ENCODE peak calls at places on chromosomes 4 and X, in four cellular contexts. K is ovary, X is cardiac fibroblast, N is esophagus squamous epithelium. V is an unnamed sample.

GRCh38 chr4:73701116-73701515 is 39.3 kb upstream of the CXCL8 start:
- DNase-seq in K (no peak), X (peak; percentile 74), N (no peak), V (no peak)

GRCh38 chr4:140163029-140163810 is 9.2 kb upstream of the MAML3 start:
- DNase-seq in K (peak; percentile 72), X (peak; percentile 78), N (no peak), V (no peak)

GRCh38 chr4:143653031-143653430 is 47.4 kb downstream of the FREM3 start:
- DNase-seq in K (no peak), X (peak; percentile 59), N (no peak), V (no peak)

GRCh38 chrX:15336023-15336413 is 695 bp upstream of the PIGA start:
- DNase-seq in K (peak; percentile 29), X (peak; percentile 77), N (no peak), V (no peak)

GRCh38 chrX:152231106-152231505 is 92.7 kb upstream of the MAGEA10 start:
- DNase-seq in K (no peak), X (no peak), N (no peak), V (no peak)

GRCh38 chrX:2485460-2485753 is 15.4 kb downstream of the DHRSX start:
- DNase-seq in K (no peak), X (no peak), N (no peak), V (no peak)

GRCh38 chr4:156578713-156579112 is 392.9 kb downstream of the PDGFC start:
- DNase-seq in K (no peak), X (no peak), N (no peak), V (no peak)

GRCh38 chrX:48897157-48897620 is 379 bp downstream of the TIMM17B start:
- DNase-seq in K (peak; percentile 87), X (peak; percentile 74), N (no peak), V (peak; percentile 84)

GRCh38 chr4:103498161-103499070 is 221.4 kb downstream of the TACR3 start:
- DNase-seq in K (no peak), X (peak; percentile 26), N (no peak), V (no peak)

GRCh38 chr4:38774181-38774580 is 8.6 kb downstream of the TLR10 start:
- DNase-seq in K (no peak), X (peak; percentile 56), N (no peak), V (no peak)

GRCh38 chr4:134722306-134722705 is 520.7 kb upstream of the PABPC4L start:
- DNase-seq in K (no peak), X (no peak), N (no peak), V (no peak)

GRCh38 chrX:15404712-15405111 is 20.5 kb upstream of the VEGFD start:
- DNase-seq in K (peak; percentile 66), X (peak; percentile 74), N (no peak), V (peak; percentile 40)

GRCh38 chrX:46727445-46727844 is 31.5 kb downstream of the SLC9A7 start:
- DNase-seq in K (no peak), X (peak; percentile 79), N (no peak), V (no peak)

GRCh38 chr4:31039382-31039781 is 319.2 kb downstream of the PCDH7 start:
- DNase-seq in K (no peak), X (no peak), N (no peak), V (no peak)

GRCh38 chr4:156686120-156686519 is 285.5 kb downstream of the PDGFC start:
- DNase-seq in K (no peak), X (peak; percentile 77), N (no peak), V (no peak)

GRCh38 chr4:83753260-83753659 is 217.4 kb downstream of the GPAT3 start:
- DNase-seq in K (no peak), X (no peak), N (no peak), V (no peak)

GRCh38 chr4:181822005-181822375 is 421.2 kb upstream of the TENM3 start:
- DNase-seq in K (no peak), X (no peak), N (no peak), V (peak; percentile 25)

GRCh38 chrX:12327836-12328235 is 189.6 kb downstream of the FRMPD4 start:
- DNase-seq in K (no peak), X (peak; percentile 45), N (no peak), V (no peak)

GRCh38 chrX:48064261-48064660 is 7.2 kb downstream of the ZNF630 start:
- DNase-seq in K (no peak), X (no peak), N (no peak), V (no peak)

GRCh38 chr4:143421609-143422008 is 84.9 kb downstream of the GAB1 start:
- DNase-seq in K (no peak), X (no peak), N (no peak), V (no peak)

GRCh38 chr4:15231265-15232091 is 196.4 kb upstream of the C1QTNF7 start:
- DNase-seq in K (peak; percentile 92), X (peak; percentile 93), N (no peak), V (peak; percentile 77)

GRCh38 chrX:83446355-83446754 is 61.7 kb upstream of the POU3F4 start:
- DNase-seq in K (no peak), X (no peak), N (no peak), V (no peak)

GRCh38 chr4:122005064-122005755 is 53.4 kb upstream of the TRPC3 start:
- DNase-seq in K (no peak), X (peak; percentile 40), N (no peak), V (no peak)

GRCh38 chr4:186169333-186169941 is 21.9 kb upstream of the CYP4V2 start:
- DNase-seq in K (no peak), X (no peak), N (no peak), V (no peak)

GRCh38 chr4:22190855-22191254 is 242.3 kb upstream of the KCNIP4 start:
- DNase-seq in K (no peak), X (peak; percentile 67), N (no peak), V (no peak)

GRCh38 chr4:67934628-67935027 is 28.7 kb downstream of the TMPRSS11A start:
- DNase-seq in K (no peak), X (no peak), N (no peak), V (no peak)

GRCh38 chr4:7367894-7368293 is 66.8 kb downstream of the PSAPL1 start:
- DNase-seq in K (no peak), X (no peak), N (no peak), V (no peak)

GRCh38 chr4:88729146-88729755 is 31.6 kb upstream of the NAP1L5 start:
- DNase-seq in K (no peak), X (no peak), N (no peak), V (no peak)

GRCh38 chr4:183242291-183242690 is 77.8 kb downstream of the CLDN22 start:
- DNase-seq in K (no peak), X (no peak), N (no peak), V (no peak)

GRCh38 chr4:110270492-110271197 is 72.2 kb upstream of the ELOVL6 start:
- DNase-seq in K (no peak), X (peak; percentile 76), N (no peak), V (no peak)

GRCh38 chr4:39648827-39649558 is 10.3 kb upstream of the SMIM14 start:
- DNase-seq in K (no peak), X (no peak), N (no peak), V (peak; percentile 17)

GRCh38 chrX:31057691-31058090 is 14.2 kb downstream of the FTHL17 start:
- DNase-seq in K (no peak), X (no peak), N (no peak), V (no peak)

GRCh38 chr4:81913427-81913878 is 441.7 kb upstream of the RASGEF1B start:
- DNase-seq in K (peak; percentile 14), X (peak; percentile 16), N (no peak), V (peak; percentile 75)

GRCh38 chrX:8067754-8068469 is 103.2 kb downstream of the VCX2 start:
- DNase-seq in K (no peak), X (no peak), N (no peak), V (no peak)

GRCh38 chrX:112058255-112058654 is 24.3 kb downstream of the TRPC5 start:
- DNase-seq in K (no peak), X (peak; percentile 0), N (no peak), V (no peak)

GRCh38 chrX:21926116-21926515 is 14.4 kb upstream of the SMS start:
- DNase-seq in K (no peak), X (peak; percentile 76), N (no peak), V (no peak)

GRCh38 chrX:138964501-138964900 is 253.0 kb upstream of the FGF13 start:
- DNase-seq in K (no peak), X (no peak), N (no peak), V (no peak)
- TF ChIP-seq CTCF in K (no peak), X (no peak), N (no peak), V (no peak)

DNA sequence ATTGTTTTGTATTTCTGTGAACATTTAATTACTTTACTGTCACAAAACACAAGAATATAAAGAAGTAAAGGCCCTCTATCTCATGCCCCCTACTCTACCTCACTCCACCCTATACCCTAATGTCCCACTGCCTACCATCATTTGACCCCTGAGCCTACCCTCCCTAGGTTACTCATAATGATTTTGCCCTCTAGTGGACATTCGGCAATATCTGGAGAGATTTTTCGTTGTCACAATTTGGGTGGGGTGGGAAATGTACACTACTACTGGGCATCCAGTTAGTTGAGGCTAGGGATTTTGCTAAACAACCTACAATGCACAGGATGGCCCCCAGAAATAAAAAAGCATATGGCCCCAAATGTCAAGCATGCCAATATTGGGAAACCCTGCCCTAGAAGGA is 10.2 kb downstream of the TEX13A start:
- DNase-seq in K (no peak), X (no peak), N (no peak), V (no peak)
- TF ChIP-seq CTCF in K (no peak), X (no peak), N (no peak), V (no peak)

DNA sequence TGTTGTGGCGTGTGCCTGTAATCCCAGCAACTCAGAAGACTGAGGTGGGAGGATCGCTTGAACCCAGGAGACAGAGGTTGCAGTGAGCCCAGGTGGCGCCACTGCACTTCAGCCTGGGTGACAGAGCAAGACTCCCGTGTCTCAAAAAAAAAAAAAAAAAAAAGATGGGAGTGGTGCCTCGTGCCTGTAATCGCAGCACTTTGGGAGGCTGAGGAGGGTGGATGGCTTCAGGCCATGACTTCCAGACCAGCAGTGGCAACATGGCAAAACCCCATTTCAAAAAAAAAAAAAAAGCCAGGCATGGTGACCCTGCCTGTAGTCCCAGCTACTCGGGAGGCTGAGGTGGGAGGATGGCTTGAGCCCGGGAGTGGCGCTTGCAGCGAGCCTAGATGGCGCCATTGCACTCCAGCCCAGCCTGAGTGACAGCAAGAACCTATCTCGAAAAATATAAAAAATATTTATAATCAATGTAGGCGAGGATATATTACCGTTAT is 27.0 kb downstream of the EIF2S3 start:
- DNase-seq in K (peak; percentile 56), X (peak; percentile 72), N (no peak), V (peak; percentile 72)
- TF ChIP-seq CTCF in K (no peak), X (peak; percentile 47), N (no peak), V (peak; percentile 59)

GRCh38 chrX:115949900-115950822 is 220.4 kb upstream of the AGTR2 start:
- DNase-seq in K (peak; percentile 41), X (no peak), N (no peak), V (peak; percentile 56)

GRCh38 chrX:115957862-115958490 is 212.6 kb upstream of the AGTR2 start:
- DNase-seq in K (no peak), X (no peak), N (no peak), V (peak; percentile 40)

GRCh38 chrX:115948018-115948923 is 222.3 kb upstream of the AGTR2 start:
- DNase-seq in K (no peak), X (no peak), N (no peak), V (peak; percentile 23)

DNA sequence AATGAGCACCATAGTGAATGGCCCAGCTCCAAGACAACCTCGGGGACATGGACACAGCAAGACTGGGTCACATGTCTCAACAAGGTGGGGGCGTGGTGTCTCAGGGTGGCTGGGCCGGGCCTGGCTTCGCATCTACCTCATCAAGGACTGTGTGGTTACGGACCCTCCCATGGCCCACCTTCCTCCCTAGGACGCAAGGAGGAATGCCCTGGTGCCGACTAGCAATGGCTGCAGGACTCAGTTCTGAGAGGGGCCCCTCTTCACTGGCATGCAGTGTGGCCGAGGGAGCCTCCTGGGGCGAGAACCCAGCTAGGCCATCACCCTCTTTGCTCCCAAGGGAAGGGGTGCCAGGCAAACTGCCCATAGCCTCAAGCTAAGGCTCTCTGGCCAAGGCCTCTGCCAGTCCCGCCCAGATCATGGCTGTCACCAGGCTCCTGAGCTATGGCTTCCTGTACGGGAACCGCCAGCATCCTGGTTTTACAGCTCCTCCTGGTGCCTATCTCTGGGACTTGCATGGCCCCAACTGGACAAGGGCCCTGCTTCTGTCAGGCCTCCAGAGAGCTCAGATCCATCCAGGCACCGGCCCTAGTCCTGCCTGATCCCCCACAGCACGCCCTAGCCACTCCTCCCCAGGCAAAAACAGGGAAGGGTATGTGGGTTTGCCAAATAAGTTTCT is 218.0 kb upstream of the AGTR2 start:
- DNase-seq in K (no peak), X (no peak), N (no peak), V (peak; percentile 59)
- TF ChIP-seq CTCF in K (no peak), X (no peak), N (no peak), V (peak; percentile 54)